ENCODE peak calls at places on chromosomes 2 and 18, in nine cellular contexts. One of them, this sample, is unnamed.

GRCh38 chr2:234565201-234565600 is 68.3 kb upstream of the ARL4C start:
- DNase-seq in CD4-positive, CD25-positive, alpha-beta regulatory T cell: no peak
- DNase-seq in NCI-H2171 treated with DMSO at 0.1 percent for 48 hours: no peak
- DNase-seq in PC-9: no peak
- DNase-seq in SW 1271: no peak
- DNase-seq in NCI-H1105: no peak
- DNase-seq in activated CD4-positive, alpha-beta T cell treated with anti-CD3 and anti-CD28 coated beads, Interleukin-2, amount 10 ng/mL, durations not matched to agents 7 days and 5 days: no peak
- DNase-seq in astrocyte of the spinal cord: no peak
- DNase-seq in T-helper 22 cell: no peak
- DNase-seq in this sample: no peak

GRCh38 chr2:162196611-162197010 is 44.6 kb upstream of the GCG start:
- DNase-seq in CD4-positive, CD25-positive, alpha-beta regulatory T cell: no peak
- DNase-seq in NCI-H2171 treated with DMSO at 0.1 percent for 48 hours: no peak
- DNase-seq in PC-9: no peak
- DNase-seq in SW 1271: no peak
- DNase-seq in NCI-H1105: no peak
- DNase-seq in activated CD4-positive, alpha-beta T cell treated with anti-CD3 and anti-CD28 coated beads, Interleukin-2, amount 10 ng/mL, durations not matched to agents 7 days and 5 days: no peak
- DNase-seq in astrocyte of the spinal cord: peak; percentile 68
- DNase-seq in T-helper 22 cell: no peak
- DNase-seq in this sample: no peak

GRCh38 chr2:1567556-1568344 is 154.5 kb downstream of the TPO start:
- DNase-seq in CD4-positive, CD25-positive, alpha-beta regulatory T cell: no peak
- DNase-seq in NCI-H2171 treated with DMSO at 0.1 percent for 48 hours: no peak
- DNase-seq in PC-9: no peak
- DNase-seq in SW 1271: no peak
- DNase-seq in NCI-H1105: no peak
- DNase-seq in activated CD4-positive, alpha-beta T cell treated with anti-CD3 and anti-CD28 coated beads, Interleukin-2, amount 10 ng/mL, durations not matched to agents 7 days and 5 days: no peak
- DNase-seq in astrocyte of the spinal cord: no peak
- DNase-seq in T-helper 22 cell: no peak
- DNase-seq in this sample: no peak

GRCh38 chr18:31217038-31217437 is 54.4 kb upstream of the DSC1 start:
- DNase-seq in CD4-positive, CD25-positive, alpha-beta regulatory T cell: no peak
- DNase-seq in NCI-H2171 treated with DMSO at 0.1 percent for 48 hours: no peak
- DNase-seq in PC-9: no peak
- DNase-seq in SW 1271: no peak
- DNase-seq in NCI-H1105: no peak
- DNase-seq in activated CD4-positive, alpha-beta T cell treated with anti-CD3 and anti-CD28 coated beads, Interleukin-2, amount 10 ng/mL, durations not matched to agents 7 days and 5 days: no peak
- DNase-seq in astrocyte of the spinal cord: no peak
- DNase-seq in T-helper 22 cell: no peak
- DNase-seq in this sample: no peak

GRCh38 chr2:102304711-102305591 is 6.4 kb upstream of the IL1RL1 start:
- DNase-seq in CD4-positive, CD25-positive, alpha-beta regulatory T cell: no peak
- DNase-seq in NCI-H2171 treated with DMSO at 0.1 percent for 48 hours: no peak
- DNase-seq in PC-9: no peak
- DNase-seq in SW 1271: no peak
- DNase-seq in NCI-H1105: no peak
- DNase-seq in activated CD4-positive, alpha-beta T cell treated with anti-CD3 and anti-CD28 coated beads, Interleukin-2, amount 10 ng/mL, durations not matched to agents 7 days and 5 days: no peak
- DNase-seq in astrocyte of the spinal cord: no peak
- DNase-seq in T-helper 22 cell: no peak
- DNase-seq in this sample: no peak

GRCh38 chr2:206728277-206729199 is 10.3 kb upstream of the DYTN start:
- DNase-seq in CD4-positive, CD25-positive, alpha-beta regulatory T cell: no peak
- DNase-seq in NCI-H2171 treated with DMSO at 0.1 percent for 48 hours: no peak
- DNase-seq in PC-9: no peak
- DNase-seq in SW 1271: no peak
- DNase-seq in NCI-H1105: no peak
- DNase-seq in activated CD4-positive, alpha-beta T cell treated with anti-CD3 and anti-CD28 coated beads, Interleukin-2, amount 10 ng/mL, durations not matched to agents 7 days and 5 days: no peak
- DNase-seq in astrocyte of the spinal cord: peak; percentile 5
- DNase-seq in T-helper 22 cell: no peak
- DNase-seq in this sample: no peak

GRCh38 chr18:48975817-48976649 is 25.3 kb upstream of the SMAD7 start:
- DNase-seq in CD4-positive, CD25-positive, alpha-beta regulatory T cell: peak; percentile 30
- DNase-seq in NCI-H2171 treated with DMSO at 0.1 percent for 48 hours: peak; percentile 76
- DNase-seq in PC-9: peak; percentile 74
- DNase-seq in SW 1271: no peak
- DNase-seq in NCI-H1105: peak; percentile 62
- DNase-seq in activated CD4-positive, alpha-beta T cell treated with anti-CD3 and anti-CD28 coated beads, Interleukin-2, amount 10 ng/mL, durations not matched to agents 7 days and 5 days: peak; percentile 31
- DNase-seq in astrocyte of the spinal cord: peak; percentile 55
- DNase-seq in T-helper 22 cell: peak; percentile 28
- DNase-seq in this sample: peak; percentile 81

GRCh38 chr18:40124107-40124506 is 1830.9 kb upstream of the PIK3C3 start:
- DNase-seq in CD4-positive, CD25-positive, alpha-beta regulatory T cell: no peak
- DNase-seq in NCI-H2171 treated with DMSO at 0.1 percent for 48 hours: no peak
- DNase-seq in PC-9: no peak
- DNase-seq in SW 1271: no peak
- DNase-seq in NCI-H1105: no peak
- DNase-seq in activated CD4-positive, alpha-beta T cell treated with anti-CD3 and anti-CD28 coated beads, Interleukin-2, amount 10 ng/mL, durations not matched to agents 7 days and 5 days: no peak
- DNase-seq in astrocyte of the spinal cord: peak; percentile 84
- DNase-seq in T-helper 22 cell: no peak
- DNase-seq in this sample: no peak

GRCh38 chr2:23532311-23533013 is 147.5 kb downstream of the KLHL29 start:
- DNase-seq in CD4-positive, CD25-positive, alpha-beta regulatory T cell: no peak
- DNase-seq in NCI-H2171 treated with DMSO at 0.1 percent for 48 hours: peak; percentile 97
- DNase-seq in PC-9: no peak
- DNase-seq in SW 1271: no peak
- DNase-seq in NCI-H1105: peak; percentile 83
- DNase-seq in activated CD4-positive, alpha-beta T cell treated with anti-CD3 and anti-CD28 coated beads, Interleukin-2, amount 10 ng/mL, durations not matched to agents 7 days and 5 days: peak; percentile 68
- DNase-seq in astrocyte of the spinal cord: no peak
- DNase-seq in T-helper 22 cell: no peak
- DNase-seq in this sample: peak; percentile 78

GRCh38 chr2:46326231-46326980 is 29.2 kb downstream of the EPAS1 start:
- DNase-seq in CD4-positive, CD25-positive, alpha-beta regulatory T cell: no peak
- DNase-seq in NCI-H2171 treated with DMSO at 0.1 percent for 48 hours: no peak
- DNase-seq in PC-9: peak; percentile 60
- DNase-seq in SW 1271: no peak
- DNase-seq in NCI-H1105: no peak
- DNase-seq in activated CD4-positive, alpha-beta T cell treated with anti-CD3 and anti-CD28 coated beads, Interleukin-2, amount 10 ng/mL, durations not matched to agents 7 days and 5 days: no peak
- DNase-seq in astrocyte of the spinal cord: no peak
- DNase-seq in T-helper 22 cell: no peak
- DNase-seq in this sample: no peak

GRCh38 chr2:133993160-133993559 is 260.7 kb upstream of the MGAT5 start:
- DNase-seq in CD4-positive, CD25-positive, alpha-beta regulatory T cell: no peak
- DNase-seq in NCI-H2171 treated with DMSO at 0.1 percent for 48 hours: peak; percentile 53
- DNase-seq in PC-9: no peak
- DNase-seq in SW 1271: no peak
- DNase-seq in NCI-H1105: no peak
- DNase-seq in activated CD4-positive, alpha-beta T cell treated with anti-CD3 and anti-CD28 coated beads, Interleukin-2, amount 10 ng/mL, durations not matched to agents 7 days and 5 days: no peak
- DNase-seq in astrocyte of the spinal cord: no peak
- DNase-seq in T-helper 22 cell: no peak
- DNase-seq in this sample: no peak

GRCh38 chr2:191926671-191927070 is 79.8 kb upstream of the CAVIN2 start:
- DNase-seq in CD4-positive, CD25-positive, alpha-beta regulatory T cell: no peak
- DNase-seq in NCI-H2171 treated with DMSO at 0.1 percent for 48 hours: no peak
- DNase-seq in PC-9: no peak
- DNase-seq in SW 1271: no peak
- DNase-seq in NCI-H1105: no peak
- DNase-seq in activated CD4-positive, alpha-beta T cell treated with anti-CD3 and anti-CD28 coated beads, Interleukin-2, amount 10 ng/mL, durations not matched to agents 7 days and 5 days: no peak
- DNase-seq in astrocyte of the spinal cord: no peak
- DNase-seq in T-helper 22 cell: no peak
- DNase-seq in this sample: no peak

GRCh38 chr2:144071461-144071860 is 448.5 kb downstream of the ZEB2 start:
- DNase-seq in CD4-positive, CD25-positive, alpha-beta regulatory T cell: no peak
- DNase-seq in NCI-H2171 treated with DMSO at 0.1 percent for 48 hours: no peak
- DNase-seq in PC-9: no peak
- DNase-seq in SW 1271: no peak
- DNase-seq in NCI-H1105: no peak
- DNase-seq in activated CD4-positive, alpha-beta T cell treated with anti-CD3 and anti-CD28 coated beads, Interleukin-2, amount 10 ng/mL, durations not matched to agents 7 days and 5 days: no peak
- DNase-seq in astrocyte of the spinal cord: peak; percentile 60
- DNase-seq in T-helper 22 cell: no peak
- DNase-seq in this sample: no peak

GRCh38 chr2:238120463-238121298 is 17.8 kb upstream of the KLHL30 start:
- DNase-seq in CD4-positive, CD25-positive, alpha-beta regulatory T cell: no peak
- DNase-seq in NCI-H2171 treated with DMSO at 0.1 percent for 48 hours: peak; percentile 35
- DNase-seq in PC-9: peak; percentile 51
- DNase-seq in SW 1271: no peak
- DNase-seq in NCI-H1105: no peak
- DNase-seq in activated CD4-positive, alpha-beta T cell treated with anti-CD3 and anti-CD28 coated beads, Interleukin-2, amount 10 ng/mL, durations not matched to agents 7 days and 5 days: no peak
- DNase-seq in astrocyte of the spinal cord: no peak
- DNase-seq in T-helper 22 cell: no peak
- DNase-seq in this sample: no peak

GRCh38 chr2:71226391-71226964 is 425 bp downstream of the PAIP2B start:
- DNase-seq in CD4-positive, CD25-positive, alpha-beta regulatory T cell: peak; percentile 15
- DNase-seq in NCI-H2171 treated with DMSO at 0.1 percent for 48 hours: peak; percentile 69
- DNase-seq in PC-9: peak; percentile 19
- DNase-seq in SW 1271: peak; percentile 52
- DNase-seq in NCI-H1105: peak; percentile 81
- DNase-seq in activated CD4-positive, alpha-beta T cell treated with anti-CD3 and anti-CD28 coated beads, Interleukin-2, amount 10 ng/mL, durations not matched to agents 7 days and 5 days: peak; percentile 21
- DNase-seq in astrocyte of the spinal cord: no peak
- DNase-seq in T-helper 22 cell: peak; percentile 9
- DNase-seq in this sample: peak; percentile 55

GRCh38 chr2:238949710-238950345 is 101.9 kb downstream of the TWIST2 start:
- DNase-seq in CD4-positive, CD25-positive, alpha-beta regulatory T cell: no peak
- DNase-seq in NCI-H2171 treated with DMSO at 0.1 percent for 48 hours: no peak
- DNase-seq in PC-9: no peak
- DNase-seq in SW 1271: no peak
- DNase-seq in NCI-H1105: no peak
- DNase-seq in activated CD4-positive, alpha-beta T cell treated with anti-CD3 and anti-CD28 coated beads, Interleukin-2, amount 10 ng/mL, durations not matched to agents 7 days and 5 days: no peak
- DNase-seq in astrocyte of the spinal cord: no peak
- DNase-seq in T-helper 22 cell: no peak
- DNase-seq in this sample: no peak

GRCh38 chr2:15811367-15811766 is 129.0 kb upstream of the MYCN start:
- DNase-seq in CD4-positive, CD25-positive, alpha-beta regulatory T cell: no peak
- DNase-seq in NCI-H2171 treated with DMSO at 0.1 percent for 48 hours: no peak
- DNase-seq in PC-9: no peak
- DNase-seq in SW 1271: no peak
- DNase-seq in NCI-H1105: no peak
- DNase-seq in activated CD4-positive, alpha-beta T cell treated with anti-CD3 and anti-CD28 coated beads, Interleukin-2, amount 10 ng/mL, durations not matched to agents 7 days and 5 days: no peak
- DNase-seq in astrocyte of the spinal cord: no peak
- DNase-seq in T-helper 22 cell: no peak
- DNase-seq in this sample: no peak

GRCh38 chr18:26863122-26863879 is 2.2 kb downstream of the AQP4 start:
- DNase-seq in CD4-positive, CD25-positive, alpha-beta regulatory T cell: no peak
- DNase-seq in NCI-H2171 treated with DMSO at 0.1 percent for 48 hours: peak; percentile 89
- DNase-seq in PC-9: peak; percentile 3
- DNase-seq in SW 1271: no peak
- DNase-seq in NCI-H1105: peak; percentile 88
- DNase-seq in activated CD4-positive, alpha-beta T cell treated with anti-CD3 and anti-CD28 coated beads, Interleukin-2, amount 10 ng/mL, durations not matched to agents 7 days and 5 days: no peak
- DNase-seq in astrocyte of the spinal cord: no peak
- DNase-seq in T-helper 22 cell: no peak
- DNase-seq in this sample: peak; percentile 77

GRCh38 chr2:43898134-43898957 is 59.6 kb downstream of the ABCG8 start:
- DNase-seq in CD4-positive, CD25-positive, alpha-beta regulatory T cell: no peak
- DNase-seq in NCI-H2171 treated with DMSO at 0.1 percent for 48 hours: peak; percentile 55
- DNase-seq in PC-9: no peak
- DNase-seq in SW 1271: no peak
- DNase-seq in NCI-H1105: peak; percentile 16
- DNase-seq in activated CD4-positive, alpha-beta T cell treated with anti-CD3 and anti-CD28 coated beads, Interleukin-2, amount 10 ng/mL, durations not matched to agents 7 days and 5 days: no peak
- DNase-seq in astrocyte of the spinal cord: peak; percentile 75
- DNase-seq in T-helper 22 cell: no peak
- DNase-seq in this sample: peak; percentile 94

GRCh38 chr2:213279961-213280360 is 4.3 kb upstream of the SPAG16 start:
- DNase-seq in CD4-positive, CD25-positive, alpha-beta regulatory T cell: no peak
- DNase-seq in NCI-H2171 treated with DMSO at 0.1 percent for 48 hours: no peak
- DNase-seq in PC-9: no peak
- DNase-seq in SW 1271: no peak
- DNase-seq in NCI-H1105: no peak
- DNase-seq in activated CD4-positive, alpha-beta T cell treated with anti-CD3 and anti-CD28 coated beads, Interleukin-2, amount 10 ng/mL, durations not matched to agents 7 days and 5 days: no peak
- DNase-seq in astrocyte of the spinal cord: no peak
- DNase-seq in T-helper 22 cell: no peak
- DNase-seq in this sample: no peak

GRCh38 chr2:10059552-10060335 is 16.4 kb downstream of the KLF11 start:
- DNase-seq in CD4-positive, CD25-positive, alpha-beta regulatory T cell: no peak
- DNase-seq in NCI-H2171 treated with DMSO at 0.1 percent for 48 hours: no peak
- DNase-seq in PC-9: no peak
- DNase-seq in SW 1271: no peak
- DNase-seq in NCI-H1105: no peak
- DNase-seq in activated CD4-positive, alpha-beta T cell treated with anti-CD3 and anti-CD28 coated beads, Interleukin-2, amount 10 ng/mL, durations not matched to agents 7 days and 5 days: no peak
- DNase-seq in astrocyte of the spinal cord: no peak
- DNase-seq in T-helper 22 cell: no peak
- DNase-seq in this sample: no peak

GRCh38 chr2:127139766-127140165 is 32.8 kb upstream of the BIN1 start:
- DNase-seq in CD4-positive, CD25-positive, alpha-beta regulatory T cell: no peak
- DNase-seq in NCI-H2171 treated with DMSO at 0.1 percent for 48 hours: no peak
- DNase-seq in PC-9: no peak
- DNase-seq in SW 1271: no peak
- DNase-seq in NCI-H1105: no peak
- DNase-seq in activated CD4-positive, alpha-beta T cell treated with anti-CD3 and anti-CD28 coated beads, Interleukin-2, amount 10 ng/mL, durations not matched to agents 7 days and 5 days: no peak
- DNase-seq in astrocyte of the spinal cord: no peak
- DNase-seq in T-helper 22 cell: no peak
- DNase-seq in this sample: no peak

GRCh38 chr2:152627010-152627957 is 90.0 kb downstream of the PRPF40A start:
- DNase-seq in CD4-positive, CD25-positive, alpha-beta regulatory T cell: no peak
- DNase-seq in NCI-H2171 treated with DMSO at 0.1 percent for 48 hours: no peak
- DNase-seq in PC-9: no peak
- DNase-seq in SW 1271: no peak
- DNase-seq in NCI-H1105: no peak
- DNase-seq in activated CD4-positive, alpha-beta T cell treated with anti-CD3 and anti-CD28 coated beads, Interleukin-2, amount 10 ng/mL, durations not matched to agents 7 days and 5 days: no peak
- DNase-seq in astrocyte of the spinal cord: peak; percentile 55
- DNase-seq in T-helper 22 cell: no peak
- DNase-seq in this sample: peak; percentile 18

GRCh38 chr2:37659723-37660122 is 11.7 kb downstream of the CDC42EP3 start:
- DNase-seq in CD4-positive, CD25-positive, alpha-beta regulatory T cell: no peak
- DNase-seq in NCI-H2171 treated with DMSO at 0.1 percent for 48 hours: no peak
- DNase-seq in PC-9: no peak
- DNase-seq in SW 1271: no peak
- DNase-seq in NCI-H1105: no peak
- DNase-seq in activated CD4-positive, alpha-beta T cell treated with anti-CD3 and anti-CD28 coated beads, Interleukin-2, amount 10 ng/mL, durations not matched to agents 7 days and 5 days: no peak
- DNase-seq in astrocyte of the spinal cord: no peak
- DNase-seq in T-helper 22 cell: no peak
- DNase-seq in this sample: no peak

GRCh38 chr2:30798536-30798991 is 8.7 kb downstream of the CAPN13 start:
- DNase-seq in CD4-positive, CD25-positive, alpha-beta regulatory T cell: no peak
- DNase-seq in NCI-H2171 treated with DMSO at 0.1 percent for 48 hours: no peak
- DNase-seq in PC-9: no peak
- DNase-seq in SW 1271: no peak
- DNase-seq in NCI-H1105: no peak
- DNase-seq in activated CD4-positive, alpha-beta T cell treated with anti-CD3 and anti-CD28 coated beads, Interleukin-2, amount 10 ng/mL, durations not matched to agents 7 days and 5 days: no peak
- DNase-seq in astrocyte of the spinal cord: no peak
- DNase-seq in T-helper 22 cell: no peak
- DNase-seq in this sample: peak; percentile 2

GRCh38 chr18:48019557-48019956 is 89.1 kb upstream of the SMAD2 start:
- DNase-seq in CD4-positive, CD25-positive, alpha-beta regulatory T cell: no peak
- DNase-seq in NCI-H2171 treated with DMSO at 0.1 percent for 48 hours: no peak
- DNase-seq in PC-9: no peak
- DNase-seq in SW 1271: no peak
- DNase-seq in NCI-H1105: no peak
- DNase-seq in activated CD4-positive, alpha-beta T cell treated with anti-CD3 and anti-CD28 coated beads, Interleukin-2, amount 10 ng/mL, durations not matched to agents 7 days and 5 days: no peak
- DNase-seq in astrocyte of the spinal cord: no peak
- DNase-seq in T-helper 22 cell: no peak
- DNase-seq in this sample: no peak

GRCh38 chr2:191170773-191171172 is 20.0 kb upstream of the STAT4 start:
- DNase-seq in CD4-positive, CD25-positive, alpha-beta regulatory T cell: no peak
- DNase-seq in NCI-H2171 treated with DMSO at 0.1 percent for 48 hours: no peak
- DNase-seq in PC-9: no peak
- DNase-seq in SW 1271: no peak
- DNase-seq in NCI-H1105: no peak
- DNase-seq in activated CD4-positive, alpha-beta T cell treated with anti-CD3 and anti-CD28 coated beads, Interleukin-2, amount 10 ng/mL, durations not matched to agents 7 days and 5 days: no peak
- DNase-seq in astrocyte of the spinal cord: no peak
- DNase-seq in T-helper 22 cell: no peak
- DNase-seq in this sample: no peak

GRCh38 chr2:44894058-44894457 is 47.4 kb upstream of the SIX3 start:
- DNase-seq in CD4-positive, CD25-positive, alpha-beta regulatory T cell: no peak
- DNase-seq in NCI-H2171 treated with DMSO at 0.1 percent for 48 hours: no peak
- DNase-seq in PC-9: no peak
- DNase-seq in SW 1271: no peak
- DNase-seq in NCI-H1105: no peak
- DNase-seq in activated CD4-positive, alpha-beta T cell treated with anti-CD3 and anti-CD28 coated beads, Interleukin-2, amount 10 ng/mL, durations not matched to agents 7 days and 5 days: no peak
- DNase-seq in astrocyte of the spinal cord: no peak
- DNase-seq in T-helper 22 cell: no peak
- DNase-seq in this sample: no peak

GRCh38 chr2:173602153-173602552 is 247.5 kb downstream of the CDCA7 start:
- DNase-seq in CD4-positive, CD25-positive, alpha-beta regulatory T cell: no peak
- DNase-seq in NCI-H2171 treated with DMSO at 0.1 percent for 48 hours: no peak
- DNase-seq in PC-9: no peak
- DNase-seq in SW 1271: no peak
- DNase-seq in NCI-H1105: no peak
- DNase-seq in activated CD4-positive, alpha-beta T cell treated with anti-CD3 and anti-CD28 coated beads, Interleukin-2, amount 10 ng/mL, durations not matched to agents 7 days and 5 days: no peak
- DNase-seq in astrocyte of the spinal cord: no peak
- DNase-seq in T-helper 22 cell: no peak
- DNase-seq in this sample: no peak

GRCh38 chr2:56505885-56506284 is 322.1 kb downstream of the CCDC85A start:
- DNase-seq in CD4-positive, CD25-positive, alpha-beta regulatory T cell: no peak
- DNase-seq in NCI-H2171 treated with DMSO at 0.1 percent for 48 hours: peak; percentile 11
- DNase-seq in PC-9: no peak
- DNase-seq in SW 1271: no peak
- DNase-seq in NCI-H1105: no peak
- DNase-seq in activated CD4-positive, alpha-beta T cell treated with anti-CD3 and anti-CD28 coated beads, Interleukin-2, amount 10 ng/mL, durations not matched to agents 7 days and 5 days: no peak
- DNase-seq in astrocyte of the spinal cord: no peak
- DNase-seq in T-helper 22 cell: no peak
- DNase-seq in this sample: no peak

GRCh38 chr2:160221391-160222276 is 21.6 kb upstream of the ITGB6 start:
- DNase-seq in CD4-positive, CD25-positive, alpha-beta regulatory T cell: no peak
- DNase-seq in NCI-H2171 treated with DMSO at 0.1 percent for 48 hours: no peak
- DNase-seq in PC-9: peak; percentile 84
- DNase-seq in SW 1271: no peak
- DNase-seq in NCI-H1105: no peak
- DNase-seq in activated CD4-positive, alpha-beta T cell treated with anti-CD3 and anti-CD28 coated beads, Interleukin-2, amount 10 ng/mL, durations not matched to agents 7 days and 5 days: no peak
- DNase-seq in astrocyte of the spinal cord: peak; percentile 66
- DNase-seq in T-helper 22 cell: no peak
- DNase-seq in this sample: no peak

This sample was measured in COR-L47.